ENCODE peak calls at places on chromosomes 2 and 18, in six cellular contexts. I is RWPE1, Z is coronary artery, T is heart right ventricle, K is PC-9, X is mesendoderm. S is an unnamed sample.
A peak's percentile ranks its signal among the peaks of the same experiment; 100 is the strongest.

GRCh38 chr2:105711394-105711793 is 33.3 kb upstream of the NCK2 start:
- DNase-seq in K (no peak), I (no peak), X (no peak), T (no peak), Z (no peak), S (no peak)

GRCh38 chr18:7755753-7756475 is 188.8 kb downstream of the PTPRM start:
- DNase-seq in I (no peak), Z (no peak), K (no peak), X (no peak), T (no peak), S (no peak)

GRCh38 chr18:12608292-12608691 is 49.6 kb downstream of the SPIRE1 start:
- DNase-seq in Z (no peak), T (no peak), X (no peak), I (peak; percentile 25), K (peak; percentile 77), S (no peak)

GRCh38 chr2:224145751-224146355 is 106.8 kb upstream of the SERPINE2 start:
- DNase-seq in K (peak; percentile 51), Z (no peak), I (peak; percentile 60), T (peak; percentile 44), X (no peak), S (no peak)

GRCh38 chr2:47173986-47174730 is 19.1 kb upstream of the STPG4 start:
- DNase-seq in X (no peak), T (no peak), K (no peak), I (no peak), Z (no peak), S (no peak)

GRCh38 chr2:43877782-43878464 is 39.2 kb downstream of the ABCG8 start:
- DNase-seq in X (peak; percentile 78), K (peak; percentile 64), Z (no peak), T (peak; percentile 38), I (peak; percentile 66), S (no peak)

GRCh38 chr2:16311521-16312440 is 353.9 kb downstream of the CYRIA start:
- DNase-seq in T (no peak), X (no peak), K (no peak), I (no peak), Z (no peak), S (no peak)

GRCh38 chr2:1874101-1874865 is 130.0 kb upstream of the PXDN start:
- DNase-seq in X (no peak), K (no peak), T (no peak), Z (no peak), I (no peak), S (no peak)

GRCh38 chr18:49459404-49460171 is 857 bp downstream of the DYM start:
- DNase-seq in X (peak; percentile 13), Z (no peak), I (peak; percentile 1), T (no peak), K (no peak), S (no peak)

GRCh38 chr2:28681216-28681981 is 70.2 kb upstream of the PPP1CB start:
- DNase-seq in I (no peak), Z (no peak), T (no peak), K (no peak), X (no peak), S (no peak)

GRCh38 chr2:145123606-145124005 is 603.7 kb upstream of the ZEB2 start:
- DNase-seq in Z (no peak), K (no peak), I (no peak), T (peak; percentile 40), X (no peak), S (no peak)

GRCh38 chr2:42755161-42755900 is 8.6 kb downstream of the OXER1 start:
- DNase-seq in I (no peak), X (no peak), T (no peak), K (no peak), Z (no peak), S (no peak)

GRCh38 chr2:62787381-62787780 is 81.9 kb downstream of the EHBP1 start:
- DNase-seq in K (peak; percentile 38), T (no peak), Z (no peak), I (peak; percentile 22), X (peak; percentile 25), S (no peak)

GRCh38 chr2:7471185-7471584 is 554.0 kb downstream of the RNF144A start:
- DNase-seq in X (no peak), T (no peak), Z (no peak), K (no peak), I (no peak), S (no peak)

GRCh38 chr2:132255714-132256113 is 94.0 kb upstream of the ANKRD30BL start:
- DNase-seq in I (no peak), K (no peak), T (no peak), Z (no peak), X (no peak), S (no peak)

GRCh38 chr2:100592226-100592625 is 29.4 kb downstream of the PDCL3 start:
- DNase-seq in T (no peak), K (no peak), I (no peak), Z (no peak), X (no peak), S (no peak)

GRCh38 chr2:39411186-39411944 is 25.7 kb downstream of the MAP4K3 start:
- DNase-seq in I (peak; percentile 52), Z (no peak), T (no peak), X (peak; percentile 74), K (peak; percentile 70), S (no peak)

GRCh38 chr2:20592106-20593071 is 58.5 kb downstream of the HS1BP3 start:
- DNase-seq in K (no peak), Z (peak; percentile 68), X (peak; percentile 58), I (no peak), T (no peak), S (no peak)

GRCh38 chr2:31235504-31235902 is 1.6 kb downstream of the EHD3 start:
- DNase-seq in Z (peak; percentile 60), K (peak; percentile 42), T (no peak), I (peak; percentile 41), X (peak; percentile 58), S (no peak)

DNA sequence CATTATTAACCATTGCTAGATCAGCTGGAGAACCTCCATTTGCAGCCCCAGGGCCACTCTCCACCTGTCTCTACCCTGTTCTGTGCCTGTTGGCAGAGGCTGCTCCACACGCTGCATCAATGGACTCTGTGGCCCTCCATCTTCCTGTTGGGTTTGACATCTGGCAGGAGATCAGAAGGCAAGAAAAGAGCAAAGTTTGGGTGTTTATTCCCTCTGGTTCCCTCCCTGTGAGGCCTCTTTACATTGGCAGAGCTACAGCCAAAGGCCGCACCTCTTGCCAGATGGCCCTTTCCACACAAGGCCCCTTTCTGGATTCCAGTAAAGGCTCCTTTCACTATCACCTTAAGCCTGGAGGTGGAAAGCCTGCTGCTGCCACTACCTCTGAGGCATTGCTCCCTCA is 110.9 kb upstream of the RND3 start:
- DNase-seq in T (no peak), I (no peak), Z (no peak), K (no peak), X (no peak), S (no peak)
- H3K27ac ChIP-seq in T (no peak overlapping the region), I (no peak overlapping the region), Z (no peak overlapping the region), K (no peak overlapping the region), X (no peak overlapping the region), S (no peak overlapping the region)

GRCh38 chr2:170086751-170087150 is 91.2 kb upstream of the MYO3B start:
- DNase-seq in Z (no peak), X (no peak), K (no peak), I (no peak), T (no peak), S (no peak)
- H3K27ac ChIP-seq in Z (no peak overlapping the region), X (no peak overlapping the region), K (no peak overlapping the region), I (no peak overlapping the region), T (no peak overlapping the region), S (no peak overlapping the region)

GRCh38 chr2:196370386-196370785 is 199.0 kb upstream of the STK17B start:
- DNase-seq in I (no peak), X (peak; percentile 23), Z (no peak), K (no peak), T (no peak), S (no peak)

GRCh38 chr2:196369967-196370366 is 198.6 kb upstream of the STK17B start:
- DNase-seq in Z (no peak), X (peak; percentile 21), T (no peak), K (no peak), I (no peak), S (no peak)

GRCh38 chr2:196372811-196373664 is 201.7 kb upstream of the STK17B start:
- DNase-seq in I (no peak), T (no peak), X (no peak), Z (no peak), K (no peak), S (no peak)

GRCh38 chr2:196368546-196369225 is 197.3 kb upstream of the STK17B start:
- DNase-seq in Z (no peak), I (no peak), X (peak; percentile 58), T (no peak), K (no peak), S (no peak)

GRCh38 chr2:196372276-196372809 is 201.0 kb upstream of the STK17B start:
- DNase-seq in Z (no peak), I (no peak), T (no peak), X (no peak), K (no peak), S (no peak)
- H3K27ac ChIP-seq in Z (peak overlapping the region; percentile 22), I (no peak overlapping the region), T (peak overlapping the region; percentile 23), X (no peak overlapping the region), K (no peak overlapping the region), S (no peak overlapping the region)

GRCh38 chr18:58901783-58902182 is 37.1 kb downstream of the ZNF532 start:
- DNase-seq in X (no peak), K (no peak), Z (no peak), T (no peak), I (no peak), S (no peak)

GRCh38 chr18:58903533-58903932 is 38.9 kb downstream of the ZNF532 start:
- DNase-seq in K (no peak), X (no peak), Z (no peak), I (no peak), T (no peak), S (no peak)

GRCh38 chr18:58900015-58900649 is 35.5 kb downstream of the ZNF532 start:
- DNase-seq in K (no peak), I (no peak), X (no peak), T (peak; percentile 71), Z (no peak), S (no peak)

GRCh38 chr18:58898427-58898826 is 33.8 kb downstream of the ZNF532 start:
- DNase-seq in T (no peak), I (no peak), K (no peak), Z (peak; percentile 22), X (no peak), S (no peak)

GRCh38 chr18:58901143-58901542 is 36.5 kb downstream of the ZNF532 start:
- DNase-seq in T (no peak), K (no peak), I (no peak), X (no peak), Z (no peak), S (no peak)
- H3K27ac ChIP-seq in T (no peak overlapping the region), K (no peak overlapping the region), I (no peak overlapping the region), X (no peak overlapping the region), Z (no peak overlapping the region), S (no peak overlapping the region)

GRCh38 chr2:215609089-215610032 is 173.5 kb upstream of the FN1 start:
- DNase-seq in Z (no peak), T (no peak), K (peak; percentile 34), X (no peak), I (peak; percentile 83), S (no peak)
- H3K27ac ChIP-seq in Z (no peak overlapping the region), T (no peak overlapping the region), K (no peak overlapping the region), X (no peak overlapping the region), I (peak overlapping the region; percentile 70), S (no peak overlapping the region)

S was measured in caudate nucleus.